ENCODE peak calls at places on chromosomes 1 and 21, in ten cellular contexts. One of them, this sample, is unnamed.

GRCh38 chr1:208242829-208243521 is 1.2 kb downstream of the PLXNA2 start:
- DNase-seq in AG08395: no peak
- DNase-seq in stimulated activated CD4-positive, alpha-beta T cell treated with anti-CD3 and anti-CD28 coated beads, Interleukin-1b, Interleukin-23, amount 100 ng/mL, for 24 hours: no peak
- DNase-seq in bronchial epithelial cell: no peak
- DNase-seq in NCI-H1092 treated with DMSO at 0.1 percent for 48 hours: peak; percentile 57
- DNase-seq in astrocyte of the hippocampus: peak; percentile 72
- DNase-seq in left ventricle myocardium inferior: no peak
- DNase-seq in Peyer's patch: no peak
- DNase-seq in stimulated activated CD8-positive, alpha-beta memory T cell treated with anti-CD3 and anti-CD28 coated beads, Interleukin-7, amount 100 ng/mL, for 4 hours: no peak
- DNase-seq in non-pigmented ciliary epithelial cell: no peak
- DNase-seq in this sample: no peak

GRCh38 chr21:42389449-42389835 is 6.4 kb downstream of the TMPRSS3 start:
- DNase-seq in stimulated activated CD4-positive, alpha-beta T cell treated with anti-CD3 and anti-CD28 coated beads, Interleukin-1b, Interleukin-23, amount 100 ng/mL, for 24 hours: no peak
- DNase-seq in astrocyte of the hippocampus: no peak
- DNase-seq in Peyer's patch: no peak
- DNase-seq in bronchial epithelial cell: no peak
- DNase-seq in AG08395: no peak
- DNase-seq in non-pigmented ciliary epithelial cell: no peak
- DNase-seq in left ventricle myocardium inferior: no peak
- DNase-seq in NCI-H1092 treated with DMSO at 0.1 percent for 48 hours: peak; percentile 89
- DNase-seq in stimulated activated CD8-positive, alpha-beta memory T cell treated with anti-CD3 and anti-CD28 coated beads, Interleukin-7, amount 100 ng/mL, for 4 hours: no peak
- DNase-seq in this sample: no peak

GRCh38 chr1:35001743-35002142 is 16.6 kb upstream of the TMEM35B start:
- DNase-seq in astrocyte of the hippocampus: peak; percentile 68
- DNase-seq in non-pigmented ciliary epithelial cell: no peak
- DNase-seq in NCI-H1092 treated with DMSO at 0.1 percent for 48 hours: no peak
- DNase-seq in AG08395: peak; percentile 45
- DNase-seq in bronchial epithelial cell: no peak
- DNase-seq in stimulated activated CD8-positive, alpha-beta memory T cell treated with anti-CD3 and anti-CD28 coated beads, Interleukin-7, amount 100 ng/mL, for 4 hours: no peak
- DNase-seq in stimulated activated CD4-positive, alpha-beta T cell treated with anti-CD3 and anti-CD28 coated beads, Interleukin-1b, Interleukin-23, amount 100 ng/mL, for 24 hours: no peak
- DNase-seq in left ventricle myocardium inferior: no peak
- DNase-seq in Peyer's patch: no peak
- DNase-seq in this sample: no peak

GRCh38 chr1:92211166-92211565 is 6.5 kb upstream of the C1orf146 start:
- DNase-seq in left ventricle myocardium inferior: no peak
- DNase-seq in non-pigmented ciliary epithelial cell: peak; percentile 63
- DNase-seq in AG08395: peak; percentile 50
- DNase-seq in stimulated activated CD8-positive, alpha-beta memory T cell treated with anti-CD3 and anti-CD28 coated beads, Interleukin-7, amount 100 ng/mL, for 4 hours: no peak
- DNase-seq in stimulated activated CD4-positive, alpha-beta T cell treated with anti-CD3 and anti-CD28 coated beads, Interleukin-1b, Interleukin-23, amount 100 ng/mL, for 24 hours: no peak
- DNase-seq in bronchial epithelial cell: peak; percentile 41
- DNase-seq in NCI-H1092 treated with DMSO at 0.1 percent for 48 hours: no peak
- DNase-seq in astrocyte of the hippocampus: peak; percentile 72
- DNase-seq in Peyer's patch: no peak
- DNase-seq in this sample: peak; percentile 12

GRCh38 chr1:51919684-51920083 is 41.2 kb upstream of the NRDC start:
- DNase-seq in Peyer's patch: no peak
- DNase-seq in stimulated activated CD4-positive, alpha-beta T cell treated with anti-CD3 and anti-CD28 coated beads, Interleukin-1b, Interleukin-23, amount 100 ng/mL, for 24 hours: no peak
- DNase-seq in astrocyte of the hippocampus: no peak
- DNase-seq in AG08395: no peak
- DNase-seq in non-pigmented ciliary epithelial cell: no peak
- DNase-seq in stimulated activated CD8-positive, alpha-beta memory T cell treated with anti-CD3 and anti-CD28 coated beads, Interleukin-7, amount 100 ng/mL, for 4 hours: no peak
- DNase-seq in left ventricle myocardium inferior: no peak
- DNase-seq in NCI-H1092 treated with DMSO at 0.1 percent for 48 hours: no peak
- DNase-seq in bronchial epithelial cell: no peak
- DNase-seq in this sample: no peak

GRCh38 chr1:232950197-232950918 is at the start of gene NTPCR:
- DNase-seq in Peyer's patch: peak; percentile 89
- DNase-seq in AG08395: peak; percentile 100
- DNase-seq in bronchial epithelial cell: peak; percentile 83
- DNase-seq in NCI-H1092 treated with DMSO at 0.1 percent for 48 hours: peak; percentile 96
- DNase-seq in non-pigmented ciliary epithelial cell: peak; percentile 69
- DNase-seq in astrocyte of the hippocampus: peak; percentile 98
- DNase-seq in left ventricle myocardium inferior: peak; percentile 92
- DNase-seq in stimulated activated CD4-positive, alpha-beta T cell treated with anti-CD3 and anti-CD28 coated beads, Interleukin-1b, Interleukin-23, amount 100 ng/mL, for 24 hours: peak; percentile 90
- DNase-seq in stimulated activated CD8-positive, alpha-beta memory T cell treated with anti-CD3 and anti-CD28 coated beads, Interleukin-7, amount 100 ng/mL, for 4 hours: peak; percentile 90
- DNase-seq in this sample: no peak

GRCh38 chr1:81158592-81158991 is 642.1 kb upstream of the ADGRL2 start:
- DNase-seq in astrocyte of the hippocampus: peak; percentile 71
- DNase-seq in left ventricle myocardium inferior: no peak
- DNase-seq in NCI-H1092 treated with DMSO at 0.1 percent for 48 hours: no peak
- DNase-seq in bronchial epithelial cell: no peak
- DNase-seq in stimulated activated CD8-positive, alpha-beta memory T cell treated with anti-CD3 and anti-CD28 coated beads, Interleukin-7, amount 100 ng/mL, for 4 hours: no peak
- DNase-seq in AG08395: peak; percentile 48
- DNase-seq in Peyer's patch: no peak
- DNase-seq in non-pigmented ciliary epithelial cell: no peak
- DNase-seq in stimulated activated CD4-positive, alpha-beta T cell treated with anti-CD3 and anti-CD28 coated beads, Interleukin-1b, Interleukin-23, amount 100 ng/mL, for 24 hours: no peak
- DNase-seq in this sample: no peak

GRCh38 chr1:5892370-5892769 is 99.9 kb downstream of the NPHP4 start:
- DNase-seq in stimulated activated CD8-positive, alpha-beta memory T cell treated with anti-CD3 and anti-CD28 coated beads, Interleukin-7, amount 100 ng/mL, for 4 hours: no peak
- DNase-seq in Peyer's patch: no peak
- DNase-seq in left ventricle myocardium inferior: no peak
- DNase-seq in stimulated activated CD4-positive, alpha-beta T cell treated with anti-CD3 and anti-CD28 coated beads, Interleukin-1b, Interleukin-23, amount 100 ng/mL, for 24 hours: no peak
- DNase-seq in NCI-H1092 treated with DMSO at 0.1 percent for 48 hours: no peak
- DNase-seq in non-pigmented ciliary epithelial cell: no peak
- DNase-seq in bronchial epithelial cell: no peak
- DNase-seq in astrocyte of the hippocampus: no peak
- DNase-seq in AG08395: no peak
- DNase-seq in this sample: no peak

GRCh38 chr21:36709868-36710728 is 11.2 kb downstream of the SIM2 start:
- DNase-seq in astrocyte of the hippocampus: no peak
- DNase-seq in Peyer's patch: no peak
- DNase-seq in bronchial epithelial cell: no peak
- DNase-seq in stimulated activated CD8-positive, alpha-beta memory T cell treated with anti-CD3 and anti-CD28 coated beads, Interleukin-7, amount 100 ng/mL, for 4 hours: no peak
- DNase-seq in left ventricle myocardium inferior: no peak
- DNase-seq in NCI-H1092 treated with DMSO at 0.1 percent for 48 hours: no peak
- DNase-seq in stimulated activated CD4-positive, alpha-beta T cell treated with anti-CD3 and anti-CD28 coated beads, Interleukin-1b, Interleukin-23, amount 100 ng/mL, for 24 hours: no peak
- DNase-seq in AG08395: no peak
- DNase-seq in non-pigmented ciliary epithelial cell: no peak
- DNase-seq in this sample: no peak

GRCh38 chr1:1215881-1216605 is 2.1 kb upstream of the TNFRSF4 start:
- DNase-seq in left ventricle myocardium inferior: no peak
- DNase-seq in astrocyte of the hippocampus: no peak
- DNase-seq in stimulated activated CD8-positive, alpha-beta memory T cell treated with anti-CD3 and anti-CD28 coated beads, Interleukin-7, amount 100 ng/mL, for 4 hours: no peak
- DNase-seq in stimulated activated CD4-positive, alpha-beta T cell treated with anti-CD3 and anti-CD28 coated beads, Interleukin-1b, Interleukin-23, amount 100 ng/mL, for 24 hours: no peak
- DNase-seq in non-pigmented ciliary epithelial cell: no peak
- DNase-seq in bronchial epithelial cell: no peak
- DNase-seq in Peyer's patch: no peak
- DNase-seq in AG08395: no peak
- DNase-seq in NCI-H1092 treated with DMSO at 0.1 percent for 48 hours: no peak
- DNase-seq in this sample: no peak

GRCh38 chr1:158145173-158145719 is 35.4 kb upstream of the CD1D start:
- DNase-seq in stimulated activated CD8-positive, alpha-beta memory T cell treated with anti-CD3 and anti-CD28 coated beads, Interleukin-7, amount 100 ng/mL, for 4 hours: no peak
- DNase-seq in astrocyte of the hippocampus: peak; percentile 71
- DNase-seq in NCI-H1092 treated with DMSO at 0.1 percent for 48 hours: no peak
- DNase-seq in left ventricle myocardium inferior: peak; percentile 77
- DNase-seq in stimulated activated CD4-positive, alpha-beta T cell treated with anti-CD3 and anti-CD28 coated beads, Interleukin-1b, Interleukin-23, amount 100 ng/mL, for 24 hours: no peak
- DNase-seq in bronchial epithelial cell: peak; percentile 74
- DNase-seq in Peyer's patch: no peak
- DNase-seq in non-pigmented ciliary epithelial cell: no peak
- DNase-seq in AG08395: peak; percentile 34
- DNase-seq in this sample: no peak

GRCh38 chr1:26016258-26016943 is 5.2 kb upstream of the EXTL1 start:
- DNase-seq in Peyer's patch: no peak
- DNase-seq in non-pigmented ciliary epithelial cell: no peak
- DNase-seq in NCI-H1092 treated with DMSO at 0.1 percent for 48 hours: no peak
- DNase-seq in left ventricle myocardium inferior: no peak
- DNase-seq in astrocyte of the hippocampus: no peak
- DNase-seq in bronchial epithelial cell: no peak
- DNase-seq in stimulated activated CD4-positive, alpha-beta T cell treated with anti-CD3 and anti-CD28 coated beads, Interleukin-1b, Interleukin-23, amount 100 ng/mL, for 24 hours: no peak
- DNase-seq in AG08395: no peak
- DNase-seq in stimulated activated CD8-positive, alpha-beta memory T cell treated with anti-CD3 and anti-CD28 coated beads, Interleukin-7, amount 100 ng/mL, for 4 hours: no peak
- DNase-seq in this sample: no peak

GRCh38 chr1:97396463-97396862 is 524.4 kb downstream of the DPYD start:
- DNase-seq in left ventricle myocardium inferior: no peak
- DNase-seq in non-pigmented ciliary epithelial cell: no peak
- DNase-seq in stimulated activated CD4-positive, alpha-beta T cell treated with anti-CD3 and anti-CD28 coated beads, Interleukin-1b, Interleukin-23, amount 100 ng/mL, for 24 hours: no peak
- DNase-seq in astrocyte of the hippocampus: no peak
- DNase-seq in Peyer's patch: no peak
- DNase-seq in AG08395: peak; percentile 24
- DNase-seq in bronchial epithelial cell: peak; percentile 12
- DNase-seq in stimulated activated CD8-positive, alpha-beta memory T cell treated with anti-CD3 and anti-CD28 coated beads, Interleukin-7, amount 100 ng/mL, for 4 hours: no peak
- DNase-seq in NCI-H1092 treated with DMSO at 0.1 percent for 48 hours: no peak
- DNase-seq in this sample: no peak

GRCh38 chr1:246565751-246566127 is 322 bp downstream of the TFB2M start:
- DNase-seq in astrocyte of the hippocampus: no peak
- DNase-seq in NCI-H1092 treated with DMSO at 0.1 percent for 48 hours: no peak
- DNase-seq in AG08395: peak; percentile 24
- DNase-seq in stimulated activated CD8-positive, alpha-beta memory T cell treated with anti-CD3 and anti-CD28 coated beads, Interleukin-7, amount 100 ng/mL, for 4 hours: no peak
- DNase-seq in left ventricle myocardium inferior: no peak
- DNase-seq in bronchial epithelial cell: no peak
- DNase-seq in Peyer's patch: no peak
- DNase-seq in non-pigmented ciliary epithelial cell: no peak
- DNase-seq in stimulated activated CD4-positive, alpha-beta T cell treated with anti-CD3 and anti-CD28 coated beads, Interleukin-1b, Interleukin-23, amount 100 ng/mL, for 24 hours: no peak
- DNase-seq in this sample: peak; percentile 34

GRCh38 chr1:24111998-24112380 is at the start of gene MYOM3:
- DNase-seq in Peyer's patch: no peak
- DNase-seq in AG08395: no peak
- DNase-seq in non-pigmented ciliary epithelial cell: no peak
- DNase-seq in bronchial epithelial cell: no peak
- DNase-seq in stimulated activated CD4-positive, alpha-beta T cell treated with anti-CD3 and anti-CD28 coated beads, Interleukin-1b, Interleukin-23, amount 100 ng/mL, for 24 hours: no peak
- DNase-seq in astrocyte of the hippocampus: no peak
- DNase-seq in NCI-H1092 treated with DMSO at 0.1 percent for 48 hours: no peak
- DNase-seq in stimulated activated CD8-positive, alpha-beta memory T cell treated with anti-CD3 and anti-CD28 coated beads, Interleukin-7, amount 100 ng/mL, for 4 hours: no peak
- DNase-seq in left ventricle myocardium inferior: peak; percentile 74
- DNase-seq in this sample: no peak

GRCh38 chr1:228739826-228740225 is 4.5 kb downstream of the RHOU start:
- DNase-seq in non-pigmented ciliary epithelial cell: no peak
- DNase-seq in Peyer's patch: no peak
- DNase-seq in stimulated activated CD4-positive, alpha-beta T cell treated with anti-CD3 and anti-CD28 coated beads, Interleukin-1b, Interleukin-23, amount 100 ng/mL, for 24 hours: no peak
- DNase-seq in left ventricle myocardium inferior: no peak
- DNase-seq in NCI-H1092 treated with DMSO at 0.1 percent for 48 hours: no peak
- DNase-seq in stimulated activated CD8-positive, alpha-beta memory T cell treated with anti-CD3 and anti-CD28 coated beads, Interleukin-7, amount 100 ng/mL, for 4 hours: no peak
- DNase-seq in bronchial epithelial cell: no peak
- DNase-seq in AG08395: no peak
- DNase-seq in astrocyte of the hippocampus: no peak
- DNase-seq in this sample: no peak

GRCh38 chr1:81118550-81118949 is 682.2 kb upstream of the ADGRL2 start:
- DNase-seq in Peyer's patch: no peak
- DNase-seq in AG08395: no peak
- DNase-seq in bronchial epithelial cell: peak; percentile 86
- DNase-seq in stimulated activated CD4-positive, alpha-beta T cell treated with anti-CD3 and anti-CD28 coated beads, Interleukin-1b, Interleukin-23, amount 100 ng/mL, for 24 hours: no peak
- DNase-seq in stimulated activated CD8-positive, alpha-beta memory T cell treated with anti-CD3 and anti-CD28 coated beads, Interleukin-7, amount 100 ng/mL, for 4 hours: no peak
- DNase-seq in left ventricle myocardium inferior: no peak
- DNase-seq in astrocyte of the hippocampus: no peak
- DNase-seq in NCI-H1092 treated with DMSO at 0.1 percent for 48 hours: no peak
- DNase-seq in non-pigmented ciliary epithelial cell: no peak
- DNase-seq in this sample: no peak

GRCh38 chr1:209805875-209806760 is at the start of gene IRF6:
- DNase-seq in stimulated activated CD8-positive, alpha-beta memory T cell treated with anti-CD3 and anti-CD28 coated beads, Interleukin-7, amount 100 ng/mL, for 4 hours: peak; percentile 68
- DNase-seq in bronchial epithelial cell: peak; percentile 91
- DNase-seq in NCI-H1092 treated with DMSO at 0.1 percent for 48 hours: no peak
- DNase-seq in astrocyte of the hippocampus: peak; percentile 83
- DNase-seq in Peyer's patch: peak; percentile 82
- DNase-seq in AG08395: peak; percentile 65
- DNase-seq in left ventricle myocardium inferior: peak; percentile 75
- DNase-seq in stimulated activated CD4-positive, alpha-beta T cell treated with anti-CD3 and anti-CD28 coated beads, Interleukin-1b, Interleukin-23, amount 100 ng/mL, for 24 hours: peak; percentile 42
- DNase-seq in non-pigmented ciliary epithelial cell: no peak
- DNase-seq in this sample: peak; percentile 43

GRCh38 chr1:227903061-227903521 is 44.6 kb downstream of the WNT9A start:
- DNase-seq in stimulated activated CD4-positive, alpha-beta T cell treated with anti-CD3 and anti-CD28 coated beads, Interleukin-1b, Interleukin-23, amount 100 ng/mL, for 24 hours: no peak
- DNase-seq in AG08395: no peak
- DNase-seq in stimulated activated CD8-positive, alpha-beta memory T cell treated with anti-CD3 and anti-CD28 coated beads, Interleukin-7, amount 100 ng/mL, for 4 hours: no peak
- DNase-seq in Peyer's patch: no peak
- DNase-seq in left ventricle myocardium inferior: peak; percentile 12
- DNase-seq in NCI-H1092 treated with DMSO at 0.1 percent for 48 hours: no peak
- DNase-seq in non-pigmented ciliary epithelial cell: no peak
- DNase-seq in bronchial epithelial cell: no peak
- DNase-seq in astrocyte of the hippocampus: no peak
- DNase-seq in this sample: no peak

GRCh38 chr1:93111561-93111960 is 32.5 kb downstream of the MTF2 start:
- DNase-seq in left ventricle myocardium inferior: no peak
- DNase-seq in non-pigmented ciliary epithelial cell: no peak
- DNase-seq in AG08395: no peak
- DNase-seq in bronchial epithelial cell: no peak
- DNase-seq in NCI-H1092 treated with DMSO at 0.1 percent for 48 hours: no peak
- DNase-seq in stimulated activated CD8-positive, alpha-beta memory T cell treated with anti-CD3 and anti-CD28 coated beads, Interleukin-7, amount 100 ng/mL, for 4 hours: no peak
- DNase-seq in Peyer's patch: no peak
- DNase-seq in stimulated activated CD4-positive, alpha-beta T cell treated with anti-CD3 and anti-CD28 coated beads, Interleukin-1b, Interleukin-23, amount 100 ng/mL, for 24 hours: no peak
- DNase-seq in astrocyte of the hippocampus: no peak
- DNase-seq in this sample: no peak

GRCh38 chr1:40944326-40944725 is 35.2 kb upstream of the CTPS1 start:
- DNase-seq in stimulated activated CD8-positive, alpha-beta memory T cell treated with anti-CD3 and anti-CD28 coated beads, Interleukin-7, amount 100 ng/mL, for 4 hours: no peak
- DNase-seq in Peyer's patch: no peak
- DNase-seq in non-pigmented ciliary epithelial cell: peak; percentile 80
- DNase-seq in stimulated activated CD4-positive, alpha-beta T cell treated with anti-CD3 and anti-CD28 coated beads, Interleukin-1b, Interleukin-23, amount 100 ng/mL, for 24 hours: no peak
- DNase-seq in astrocyte of the hippocampus: peak; percentile 73
- DNase-seq in left ventricle myocardium inferior: no peak
- DNase-seq in AG08395: no peak
- DNase-seq in bronchial epithelial cell: peak; percentile 72
- DNase-seq in NCI-H1092 treated with DMSO at 0.1 percent for 48 hours: no peak
- DNase-seq in this sample: no peak

This sample was measured in retinal pigment epithelial cell.